ENCODE peak calls at places on chromosomes 7 and 10, in four cellular contexts. X is neural crest cell; T is cardiac fibroblast; Y is activated T-helper 1 cell treated with anti-CD3 and anti-CD28 coated beads, Interleukin-12 subunit alpha, Interleukin-12 subunit beta, Interleukin-2, Interleukin-4 antibody, amounts not matched to agents 30 ng/mL and 10 ng/mL and 1 ng/mL, durations not matched to agents 14 hours and 24 hours and 36 hours. V is an unnamed sample.

GRCh38 chr10:133335238-133336122 is 1.2 kb downstream of the CALY start:
- DNase-seq in X (peak; percentile 51), T (peak; percentile 70), Y (peak; percentile 58), V (peak; percentile 71)

GRCh38 chr7:11109659-11110058 is 136.0 kb downstream of the PHF14 start:
- DNase-seq in X (no peak), T (no peak), Y (no peak), V (no peak)

GRCh38 chr10:87734987-87735827 is 75.5 kb downstream of the PAPSS2 start:
- DNase-seq in X (peak; percentile 6), T (peak; percentile 64), Y (no peak), V (peak; percentile 77)

GRCh38 chr7:111388912-111389311 is 173.4 kb downstream of the IMMP2L start:
- DNase-seq in X (no peak), T (no peak), Y (no peak), V (no peak)

GRCh38 chr10:1199345-1199673 is 143.1 kb downstream of the WDR37 start:
- DNase-seq in X (no peak), T (no peak), Y (no peak), V (no peak)

GRCh38 chr10:30433286-30433778 is 652 bp upstream of the MAP3K8 start:
- DNase-seq in X (peak; percentile 65), T (peak; percentile 81), Y (peak; percentile 45), V (peak; percentile 75)

GRCh38 chr10:59965899-59966650 is 59.7 kb upstream of the CCDC6 start:
- DNase-seq in X (no peak), T (no peak), Y (no peak), V (no peak)

GRCh38 chr7:121366852-121367431 is 29.2 kb downstream of the FAM3C start:
- DNase-seq in X (peak; percentile 30), T (peak; percentile 75), Y (no peak), V (no peak)

GRCh38 chr10:98414932-98415709 is at the start of gene PYROXD2:
- DNase-seq in X (peak; percentile 26), T (peak; percentile 91), Y (peak; percentile 17), V (peak; percentile 78)

GRCh38 chr10:80284522-80284921 is 4.9 kb downstream of the MAT1A start:
- DNase-seq in X (no peak), T (no peak), Y (no peak), V (no peak)

GRCh38 chr7:44191171-44191570 is 1.9 kb upstream of the GCK start:
- DNase-seq in X (no peak), T (no peak), Y (no peak), V (no peak)

GRCh38 chr7:79159040-79159664 is 294.3 kb downstream of the MAGI2 start:
- DNase-seq in X (no peak), T (no peak), Y (no peak), V (no peak)

GRCh38 chr7:156843157-156843556 is 49.8 kb downstream of the LMBR1 start:
- DNase-seq in X (no peak), T (no peak), Y (no peak), V (no peak)

GRCh38 chr7:6536262-6536770 is 14.9 kb downstream of the GRID2IP start:
- DNase-seq in X (no peak), T (no peak), Y (no peak), V (peak; percentile 39)

GRCh38 chr10:88819290-88819689 is 16.8 kb downstream of the LIPM start:
- DNase-seq in X (no peak), T (peak; percentile 36), Y (no peak), V (no peak)

GRCh38 chr7:30699706-30700495 is 17.6 kb upstream of the CRHR2 start:
- DNase-seq in X (no peak), T (no peak), Y (no peak), V (peak; percentile 55)

GRCh38 chr10:70052462-70053211 is at the start of gene MACROH2A2:
- DNase-seq in X (peak; percentile 69), T (peak; percentile 67), Y (no peak), V (peak; percentile 77)

GRCh38 chr10:124917168-124917938 is 24.6 kb upstream of the ZRANB1 start:
- DNase-seq in X (peak; percentile 18), T (peak; percentile 45), Y (peak; percentile 8), V (peak; percentile 31)

GRCh38 chr7:516606-517456 is 2.8 kb downstream of the PDGFA start:
- DNase-seq in X (no peak), T (peak; percentile 86), Y (no peak), V (no peak)

GRCh38 chr10:12396093-12396492 is 46.7 kb downstream of the CAMK1D start:
- DNase-seq in X (no peak), T (no peak), Y (no peak), V (no peak)

GRCh38 chr10:129840196-129840590 is 123.9 kb downstream of the EBF3 start:
- DNase-seq in X (no peak), T (no peak), Y (no peak), V (no peak)

GRCh38 chr10:1508096-1508495 is 229.2 kb downstream of the ADARB2 start:
- DNase-seq in X (no peak), T (no peak), Y (no peak), V (no peak)

GRCh38 chr7:918441-919113 is 35.9 kb downstream of the ADAP1 start:
- DNase-seq in X (no peak), T (no peak), Y (no peak), V (peak; percentile 8)

V was measured in WTC11.